ENCODE peak calls at places on chromosomes 11 and 22, in nine cellular contexts. One of them, this sample, is unnamed.

GRCh38 chr11:110538154-110538553 is 108.4 kb downstream of the FDX1 start:
- DNase-seq in adrenal gland: no peak
- DNase-seq in GM12878: no peak
- DNase-seq in stomach: no peak
- DNase-seq in Peyer's patch: no peak
- DNase-seq in uterus: no peak
- DNase-seq in ovary: no peak
- DNase-seq in A549: no peak
- DNase-seq in endothelial cell of umbilical vein: no peak
- DNase-seq in this sample: no peak

GRCh38 chr11:130979386-130979972 is 63.2 kb upstream of the SNX19 start:
- DNase-seq in adrenal gland: no peak
- DNase-seq in uterus: no peak
- DNase-seq in GM12878: no peak
- DNase-seq in ovary: no peak
- DNase-seq in stomach: no peak
- DNase-seq in endothelial cell of umbilical vein: peak; percentile 20
- DNase-seq in Peyer's patch: no peak
- DNase-seq in A549: peak; percentile 23
- DNase-seq in this sample: no peak

GRCh38 chr22:28911777-28912669 is 28.7 kb downstream of the ZNRF3 start:
- DNase-seq in GM12878: no peak
- DNase-seq in uterus: no peak
- DNase-seq in adrenal gland: peak; percentile 57
- DNase-seq in Peyer's patch: no peak
- DNase-seq in A549: peak; percentile 71
- DNase-seq in ovary: peak; percentile 36
- DNase-seq in stomach: no peak
- DNase-seq in endothelial cell of umbilical vein: no peak
- DNase-seq in this sample: no peak

GRCh38 chr11:5737091-5737490 is 843 bp downstream of the OR56B1 start:
- DNase-seq in GM12878: no peak
- DNase-seq in stomach: no peak
- DNase-seq in ovary: no peak
- DNase-seq in Peyer's patch: no peak
- DNase-seq in uterus: no peak
- DNase-seq in A549: peak; percentile 15
- DNase-seq in endothelial cell of umbilical vein: no peak
- DNase-seq in adrenal gland: no peak
- DNase-seq in this sample: no peak

GRCh38 chr22:33666661-33667619 is 253.3 kb downstream of the LARGE1 start:
- DNase-seq in stomach: peak; percentile 39
- DNase-seq in Peyer's patch: no peak
- DNase-seq in ovary: no peak
- DNase-seq in uterus: no peak
- DNase-seq in endothelial cell of umbilical vein: no peak
- DNase-seq in GM12878: peak; percentile 1
- DNase-seq in adrenal gland: no peak
- DNase-seq in A549: no peak
- DNase-seq in this sample: no peak

GRCh38 chr22:41793871-41794270 is 6.6 kb upstream of the CCDC134 start:
- DNase-seq in endothelial cell of umbilical vein: no peak
- DNase-seq in A549: no peak
- DNase-seq in Peyer's patch: no peak
- DNase-seq in uterus: no peak
- DNase-seq in GM12878: no peak
- DNase-seq in stomach: no peak
- DNase-seq in adrenal gland: no peak
- DNase-seq in ovary: no peak
- DNase-seq in this sample: no peak

GRCh38 chr11:19744130-19744529 is 31.5 kb downstream of the NAV2 start:
- DNase-seq in A549: no peak
- DNase-seq in endothelial cell of umbilical vein: no peak
- DNase-seq in GM12878: no peak
- DNase-seq in Peyer's patch: no peak
- DNase-seq in adrenal gland: no peak
- DNase-seq in ovary: no peak
- DNase-seq in uterus: no peak
- DNase-seq in stomach: no peak
- DNase-seq in this sample: peak; percentile 41

GRCh38 chr11:128226106-128226716 is 361.1 kb downstream of the ETS1 start:
- DNase-seq in stomach: no peak
- DNase-seq in uterus: no peak
- DNase-seq in ovary: no peak
- DNase-seq in Peyer's patch: no peak
- DNase-seq in A549: no peak
- DNase-seq in GM12878: no peak
- DNase-seq in adrenal gland: no peak
- DNase-seq in endothelial cell of umbilical vein: no peak
- DNase-seq in this sample: no peak

GRCh38 chr11:65571940-65572339 is 398 bp upstream of the FAM89B start:
- DNase-seq in Peyer's patch: peak; percentile 68
- DNase-seq in adrenal gland: no peak
- DNase-seq in endothelial cell of umbilical vein: peak; percentile 73
- DNase-seq in A549: peak; percentile 79
- DNase-seq in ovary: peak; percentile 56
- DNase-seq in stomach: peak; percentile 36
- DNase-seq in GM12878: no peak
- DNase-seq in uterus: no peak
- DNase-seq in this sample: no peak

GRCh38 chr11:60951909-60952741 is at the start of gene SLC15A3:
- DNase-seq in adrenal gland: peak; percentile 56
- DNase-seq in A549: no peak
- DNase-seq in uterus: peak; percentile 57
- DNase-seq in Peyer's patch: peak; percentile 91
- DNase-seq in stomach: peak; percentile 60
- DNase-seq in ovary: peak; percentile 62
- DNase-seq in GM12878: peak; percentile 61
- DNase-seq in endothelial cell of umbilical vein: peak; percentile 37
- DNase-seq in this sample: peak; percentile 83

GRCh38 chr22:28373841-28374240 is 305.8 kb downstream of the TTC28 start:
- DNase-seq in GM12878: no peak
- DNase-seq in adrenal gland: no peak
- DNase-seq in endothelial cell of umbilical vein: peak; percentile 25
- DNase-seq in stomach: no peak
- DNase-seq in ovary: no peak
- DNase-seq in uterus: no peak
- DNase-seq in Peyer's patch: no peak
- DNase-seq in A549: no peak
- DNase-seq in this sample: no peak

GRCh38 chr11:64760759-64761417 is 1.1 kb upstream of the PYGM start:
- DNase-seq in uterus: no peak
- DNase-seq in stomach: no peak
- DNase-seq in A549: no peak
- DNase-seq in Peyer's patch: peak; percentile 30
- DNase-seq in endothelial cell of umbilical vein: no peak
- DNase-seq in adrenal gland: peak; percentile 19
- DNase-seq in GM12878: no peak
- DNase-seq in ovary: peak; percentile 13
- DNase-seq in this sample: no peak

GRCh38 chr11:68932358-68932757 is 28.7 kb downstream of the IGHMBP2 start:
- DNase-seq in Peyer's patch: no peak
- DNase-seq in ovary: no peak
- DNase-seq in endothelial cell of umbilical vein: no peak
- DNase-seq in adrenal gland: no peak
- DNase-seq in A549: no peak
- DNase-seq in GM12878: no peak
- DNase-seq in uterus: no peak
- DNase-seq in stomach: no peak
- DNase-seq in this sample: no peak

GRCh38 chr11:45209904-45210699 is 63.7 kb downstream of the PRDM11 start:
- DNase-seq in adrenal gland: peak; percentile 78
- DNase-seq in ovary: peak; percentile 95
- DNase-seq in GM12878: no peak
- DNase-seq in endothelial cell of umbilical vein: peak; percentile 76
- DNase-seq in A549: no peak
- DNase-seq in uterus: peak; percentile 96
- DNase-seq in stomach: peak; percentile 45
- DNase-seq in Peyer's patch: peak; percentile 70
- DNase-seq in this sample: peak; percentile 91

GRCh38 chr11:34358258-34358665 is 452 bp upstream of the ABTB2 start:
- DNase-seq in Peyer's patch: peak; percentile 74
- DNase-seq in stomach: peak; percentile 59
- DNase-seq in uterus: peak; percentile 80
- DNase-seq in GM12878: no peak
- DNase-seq in ovary: peak; percentile 73
- DNase-seq in endothelial cell of umbilical vein: peak; percentile 49
- DNase-seq in adrenal gland: peak; percentile 64
- DNase-seq in A549: peak; percentile 82
- DNase-seq in this sample: peak; percentile 74

DNA sequence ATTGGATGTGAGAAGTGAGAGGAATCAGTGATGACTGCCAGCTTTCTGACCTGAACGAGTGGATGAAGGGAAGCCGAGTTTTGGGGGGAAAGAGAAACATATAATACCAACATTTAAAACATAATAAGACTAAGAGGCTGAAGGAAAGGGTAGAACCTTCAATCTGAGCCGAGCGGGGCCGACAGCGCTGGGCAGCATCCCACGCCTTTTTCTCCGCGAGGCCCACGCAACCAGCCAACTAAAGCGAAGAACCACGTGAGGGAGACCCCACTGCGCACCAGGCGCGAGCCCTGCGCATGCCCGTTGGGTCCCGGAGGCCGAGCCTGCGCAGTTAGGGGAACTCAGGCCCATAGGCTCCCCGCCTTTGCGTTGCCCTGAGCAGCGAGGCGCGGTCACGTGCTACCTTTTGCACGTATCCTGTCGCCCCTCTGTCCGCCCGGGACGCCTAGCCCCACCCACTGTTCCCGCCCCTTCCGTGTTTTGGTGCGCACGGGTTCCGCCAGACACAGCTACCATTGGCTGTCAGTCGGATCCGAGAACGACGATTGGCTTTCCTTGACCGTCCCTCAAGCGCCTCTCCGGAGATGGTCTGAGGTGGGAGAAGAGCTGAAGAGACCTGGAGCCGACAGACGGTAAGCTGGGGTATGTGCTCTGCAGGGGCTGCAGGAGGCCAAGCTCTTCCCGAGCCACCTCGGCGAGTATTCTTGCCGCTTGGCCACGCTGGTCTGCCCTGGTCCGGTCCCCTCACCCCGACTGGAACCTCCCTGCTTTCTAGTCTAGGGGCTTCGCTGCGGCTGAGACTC is at the start of gene HINFP:
- DNase-seq in ovary: peak; percentile 99
- DNase-seq in adrenal gland: peak; percentile 100
- DNase-seq in GM12878: peak; percentile 99
- DNase-seq in Peyer's patch: peak; percentile 100
- DNase-seq in stomach: peak; percentile 100
- DNase-seq in A549: peak; percentile 98
- DNase-seq in endothelial cell of umbilical vein: peak; percentile 100
- DNase-seq in uterus: peak; percentile 100
- DNase-seq in this sample: peak; percentile 100
- TF ChIP-seq POLR2A in ovary: peak; percentile 69
- TF ChIP-seq POLR2A in adrenal gland: peak; percentile 36
- TF ChIP-seq POLR2A in GM12878: peak; percentile 83
- TF ChIP-seq POLR2A in Peyer's patch: peak; percentile 77
- TF ChIP-seq POLR2A in stomach: no peak
- TF ChIP-seq POLR2A in A549: peak; percentile 83
- TF ChIP-seq POLR2A in endothelial cell of umbilical vein: peak; percentile 97
- TF ChIP-seq POLR2A in uterus: peak; percentile 79
- TF ChIP-seq POLR2A in this sample: no peak

GRCh38 chr11:104531894-104532293 is 366.4 kb downstream of the CASP12 start:
- DNase-seq in endothelial cell of umbilical vein: no peak
- DNase-seq in adrenal gland: no peak
- DNase-seq in A549: no peak
- DNase-seq in GM12878: no peak
- DNase-seq in ovary: no peak
- DNase-seq in Peyer's patch: no peak
- DNase-seq in uterus: no peak
- DNase-seq in stomach: no peak
- DNase-seq in this sample: no peak

GRCh38 chr11:104534268-104534667 is 364.0 kb downstream of the CASP12 start:
- DNase-seq in adrenal gland: no peak
- DNase-seq in stomach: no peak
- DNase-seq in uterus: no peak
- DNase-seq in ovary: no peak
- DNase-seq in A549: peak; percentile 26
- DNase-seq in Peyer's patch: no peak
- DNase-seq in GM12878: no peak
- DNase-seq in endothelial cell of umbilical vein: peak; percentile 46
- DNase-seq in this sample: no peak

GRCh38 chr11:104529213-104529612 is 365.3 kb upstream of the PDGFD start:
- DNase-seq in Peyer's patch: no peak
- DNase-seq in stomach: no peak
- DNase-seq in adrenal gland: no peak
- DNase-seq in endothelial cell of umbilical vein: no peak
- DNase-seq in uterus: no peak
- DNase-seq in A549: no peak
- DNase-seq in GM12878: no peak
- DNase-seq in ovary: no peak
- DNase-seq in this sample: no peak

GRCh38 chr11:104529916-104530315 is 366.0 kb upstream of the PDGFD start:
- DNase-seq in stomach: no peak
- DNase-seq in endothelial cell of umbilical vein: no peak
- DNase-seq in GM12878: no peak
- DNase-seq in A549: no peak
- DNase-seq in Peyer's patch: no peak
- DNase-seq in ovary: no peak
- DNase-seq in uterus: no peak
- DNase-seq in adrenal gland: no peak
- DNase-seq in this sample: no peak

GRCh38 chr11:104531075-104531474 is 367.1 kb upstream of the PDGFD start:
- DNase-seq in GM12878: no peak
- DNase-seq in uterus: no peak
- DNase-seq in adrenal gland: no peak
- DNase-seq in endothelial cell of umbilical vein: peak; percentile 15
- DNase-seq in Peyer's patch: no peak
- DNase-seq in A549: peak; percentile 8
- DNase-seq in stomach: no peak
- DNase-seq in ovary: no peak
- DNase-seq in this sample: no peak
- TF ChIP-seq CTCF in GM12878: peak; percentile 30
- TF ChIP-seq CTCF in uterus: no peak
- TF ChIP-seq CTCF in adrenal gland: peak; percentile 21
- TF ChIP-seq CTCF in endothelial cell of umbilical vein: no peak
- TF ChIP-seq CTCF in Peyer's patch: peak; percentile 12
- TF ChIP-seq CTCF in A549: no peak
- TF ChIP-seq CTCF in stomach: no peak
- TF ChIP-seq CTCF in ovary: no peak
- TF ChIP-seq CTCF in this sample: no peak

DNA sequence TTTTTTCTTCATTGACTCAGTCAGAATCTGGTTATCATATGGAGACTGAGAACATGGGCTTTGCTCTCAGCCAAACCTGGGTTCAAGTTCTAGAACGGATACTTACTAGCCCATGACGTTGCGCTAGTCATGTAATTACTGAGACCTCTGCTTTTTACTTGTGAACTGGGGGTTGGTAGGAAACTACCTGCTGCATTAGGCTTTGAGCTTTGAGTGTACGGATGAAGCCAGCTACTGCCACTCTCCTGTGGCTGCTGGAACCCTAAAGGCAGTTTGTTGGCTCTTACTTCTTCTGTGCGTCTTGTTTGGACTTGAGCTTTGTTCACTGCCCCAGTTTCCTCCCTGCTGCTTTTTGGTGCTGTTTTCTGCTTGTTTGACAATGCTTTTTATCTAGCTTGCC is 18.1 kb downstream of the PPP6R2 start:
- DNase-seq in Peyer's patch: no peak
- DNase-seq in endothelial cell of umbilical vein: no peak
- DNase-seq in adrenal gland: no peak
- DNase-seq in stomach: no peak
- DNase-seq in GM12878: no peak
- DNase-seq in ovary: no peak
- DNase-seq in uterus: no peak
- DNase-seq in A549: no peak
- DNase-seq in this sample: no peak
- H3K27ac ChIP-seq in Peyer's patch: no peak overlapping the region
- H3K27ac ChIP-seq in endothelial cell of umbilical vein: no peak overlapping the region
- H3K27ac ChIP-seq in adrenal gland: no peak overlapping the region
- H3K27ac ChIP-seq in stomach: no peak overlapping the region
- H3K27ac ChIP-seq in GM12878: no peak overlapping the region
- H3K27ac ChIP-seq in ovary: no peak overlapping the region
- H3K27ac ChIP-seq in uterus: no peak overlapping the region
- H3K27ac ChIP-seq in A549: no peak overlapping the region
- H3K27ac ChIP-seq in this sample: no peak overlapping the region

GRCh38 chr11:108853151-108853550 is 188.3 kb downstream of the DDX10 start:
- DNase-seq in Peyer's patch: no peak
- DNase-seq in GM12878: no peak
- DNase-seq in ovary: no peak
- DNase-seq in A549: no peak
- DNase-seq in stomach: no peak
- DNase-seq in endothelial cell of umbilical vein: no peak
- DNase-seq in adrenal gland: no peak
- DNase-seq in uterus: no peak
- DNase-seq in this sample: no peak
- TF ChIP-seq POLR2A in Peyer's patch: no peak
- TF ChIP-seq POLR2A in GM12878: no peak
- TF ChIP-seq POLR2A in ovary: no peak
- TF ChIP-seq POLR2A in A549: no peak
- TF ChIP-seq POLR2A in stomach: no peak
- TF ChIP-seq POLR2A in endothelial cell of umbilical vein: no peak
- TF ChIP-seq POLR2A in adrenal gland: no peak
- TF ChIP-seq POLR2A in uterus: no peak
- TF ChIP-seq POLR2A in this sample: no peak

This sample was measured in heart left ventricle.